ENCODE peak calls at places on chromosomes 7 and 10, in four cellular contexts. Q is endodermal cell, Y is right lobe of liver, U is brain microvascular endothelial cell. X is an unnamed sample.

GRCh38 chr7:28862876-28863275 is 95.3 kb downstream of the TRIL start:
- DNase-seq in Q (no peak), U (peak), Y (no peak), X (no peak)

GRCh38 chr7:98330926-98331529 is 49.5 kb downstream of the BRI3 start:
- DNase-seq in U (no peak), Y (no peak), Q (no peak), X (no peak)

GRCh38 chr7:80760292-80760691 is 121.8 kb downstream of the CD36 start:
- DNase-seq in Y (no peak), Q (no peak), U (no peak), X (no peak)

GRCh38 chr7:152959610-152960009 is 200.1 kb downstream of the ACTR3B start:
- DNase-seq in Y (no peak), U (no peak), Q (peak), X (no peak)

GRCh38 chr7:87580636-87581035 is 20.0 kb downstream of the ABCB1 start:
- DNase-seq in Y (no peak), Q (no peak), U (no peak), X (peak)

GRCh38 chr10:60473557-60473956 is 83.9 kb upstream of the ANK3 start:
- DNase-seq in Y (no peak), Q (no peak), U (no peak), X (peak)

GRCh38 chr10:51368943-51369342 is 294.7 kb downstream of the PRKG1 start:
- DNase-seq in U (no peak), Y (no peak), Q (peak), X (no peak)

GRCh38 chr7:7177044-7177517 is 5.3 kb upstream of the C1GALT1 start:
- DNase-seq in Y (no peak), U (peak), Q (no peak), X (peak)

GRCh38 chr10:71191459-71192113 is 20.8 kb upstream of the UNC5B start:
- DNase-seq in Q (peak), U (no peak), Y (no peak), X (no peak)

GRCh38 chr10:93126484-93127052 is 52.9 kb downstream of the CYP26A1 start:
- DNase-seq in U (no peak), Q (peak), Y (no peak), X (peak)

GRCh38 chr7:122067077-122067476 is 77.0 kb downstream of the AASS start:
- DNase-seq in Q (peak), Y (no peak), U (no peak), X (no peak)

GRCh38 chr10:69327463-69328345 is 49.4 kb downstream of the HK1 start:
- DNase-seq in U (peak), Y (peak), Q (peak), X (peak)

GRCh38 chr10:80465839-80466590 is 11.9 kb downstream of the TSPAN14 start:
- DNase-seq in Q (no peak), Y (no peak), U (no peak), X (peak)

GRCh38 chr10:1323951-1324350 is 267.8 kb downstream of the WDR37 start:
- DNase-seq in Y (no peak), U (no peak), Q (no peak), X (no peak)

GRCh38 chr7:22482476-22482875 is 17.5 kb downstream of the STEAP1B start:
- DNase-seq in Q (no peak), U (no peak), Y (no peak), X (no peak)

GRCh38 chr10:117186832-117187615 is 10.3 kb upstream of the KCNK18 start:
- DNase-seq in U (no peak), Q (no peak), Y (no peak), X (peak)

GRCh38 chr7:22447008-22447407 is 53.0 kb downstream of the STEAP1B start:
- DNase-seq in Q (no peak), U (no peak), Y (no peak), X (no peak)

GRCh38 chr7:124084024-124084423 is 51.2 kb upstream of the TMEM229A start:
- DNase-seq in Y (no peak), U (no peak), Q (no peak), X (no peak)

GRCh38 chr10:131095109-131095580 is 216.4 kb downstream of the TCERG1L start:
- DNase-seq in Q (no peak), U (no peak), Y (no peak), X (no peak)

GRCh38 chr7:93574646-93575554 is at the start of gene CALCR:
- DNase-seq in Q (peak), Y (peak), U (no peak), X (peak)

GRCh38 chr7:29190349-29191045 is 4.1 kb upstream of the CHN2 start:
- DNase-seq in Y (no peak), Q (no peak), U (no peak), X (no peak)

GRCh38 chr10:28381903-28382347 is 79.1 kb upstream of the MPP7 start:
- DNase-seq in Q (peak), Y (peak), U (peak), X (peak)

GRCh38 chr10:5620966-5621365 is 45.4 kb downstream of the ASB13 start:
- DNase-seq in U (no peak), Y (no peak), Q (no peak), X (no peak)

GRCh38 chr10:100728928-100729876 is 16.2 kb upstream of the PAX2 start:
- DNase-seq in U (no peak), Q (peak), Y (no peak), X (peak)

GRCh38 chr10:113665806-113666354 is 2.0 kb upstream of the NRAP start:
- DNase-seq in Y (no peak), Q (peak), U (peak), X (peak)

GRCh38 chr10:1745794-1746456 is 8.6 kb upstream of the ADARB2 start:
- DNase-seq in Q (no peak), Y (no peak), U (no peak), X (no peak)

GRCh38 chr7:157474685-157475084 is 137.9 kb downstream of the DNAJB6 start:
- DNase-seq in U (no peak), Q (peak), Y (no peak), X (no peak)

GRCh38 chr10:12791728-12792127 is 209.8 kb downstream of the CCDC3 start:
- DNase-seq in U (no peak), Y (no peak), Q (no peak), X (no peak)

GRCh38 chr7:92641921-92642511 is 51.8 kb upstream of the FAM133B start:
- DNase-seq in Y (no peak), U (peak), Q (no peak), X (peak)

GRCh38 chr7:130290745-130291144 is 2.2 kb upstream of the CPA4 start:
- DNase-seq in U (peak), Q (no peak), Y (no peak), X (peak)

GRCh38 chr7:32588657-32589056 is 93.4 kb downstream of the AVL9 start:
- DNase-seq in Y (no peak), U (peak), Q (no peak), X (peak)

GRCh38 chr7:144835166-144835611 is 664 bp downstream of the TPK1 start:
- DNase-seq in Q (no peak), Y (peak), U (peak), X (peak)

GRCh38 chr7:45922810-45923209 is 1.7 kb upstream of the IGFBP3 start:
- DNase-seq in U (no peak), Q (no peak), Y (no peak), X (peak)

GRCh38 chr7:128108641-128109423 is 77.6 kb upstream of the LRRC4 start:
- DNase-seq in Y (no peak), U (no peak), Q (no peak), X (no peak)

GRCh38 chr7:42460948-42461347 is 223.9 kb upstream of the GLI3 start:
- DNase-seq in Y (no peak), Q (no peak), U (no peak), X (no peak)

GRCh38 chr10:103798511-103798910 is 56.9 kb downstream of the SH3PXD2A start:
- DNase-seq in Q (no peak), Y (no peak), U (no peak), X (no peak)

GRCh38 chr7:116524221-116524608 is 621 bp upstream of the CAV1 start:
- DNase-seq in Y (no peak), Q (no peak), U (no peak), X (no peak)

GRCh38 chr10:69663548-69663947 is 33.5 kb downstream of the FAM241B start:
- DNase-seq in Q (peak), Y (no peak), U (no peak), X (no peak)